ENCODE peak calls at places on chromosomes 13 and 19, in four cellular contexts. V, Q, C and T are unnamed samples.

GRCh38 chr19:3338541-3339181 is 27.7 kb upstream of the NFIC start:
- DNase-seq in V (no peak), Q (no peak), C (no peak), T (peak)

GRCh38 chr13:87259479-87260083 is 411.6 kb upstream of the SLITRK5 start:
- DNase-seq in Q (no peak), V (no peak), C (no peak), T (no peak)

GRCh38 chr19:39590265-39590664 is 12.1 kb upstream of the LGALS13 start:
- DNase-seq in C (no peak), V (no peak), Q (peak), T (peak)

GRCh38 chr19:9797871-9798270 is 21.0 kb downstream of the FBXL12 start:
- DNase-seq in V (no peak), C (no peak), Q (no peak), T (peak)

GRCh38 chr13:40599722-40600121 is 66.7 kb downstream of the FOXO1 start:
- DNase-seq in Q (no peak), C (no peak), V (no peak), T (no peak)

GRCh38 chr13:98220188-98220765 is 43.2 kb upstream of the RNF113B start:
- DNase-seq in V (no peak), C (no peak), Q (no peak), T (no peak)

GRCh38 chr19:54728167-54728566 is 3.9 kb downstream of the KIR3DL3 start:
- DNase-seq in V (no peak), Q (no peak), C (no peak), T (no peak)

GRCh38 chr13:27037571-27037970 is 134.0 kb downstream of the USP12 start:
- DNase-seq in Q (no peak), C (no peak), V (no peak), T (no peak)

GRCh38 chr13:39820606-39821005 is 165.1 kb downstream of the COG6 start:
- DNase-seq in V (no peak), Q (no peak), C (no peak), T (no peak)

GRCh38 chr19:3547301-3547731 is 8.3 kb downstream of the TEKTIP1 start:
- DNase-seq in C (no peak), V (no peak), Q (no peak), T (no peak)

GRCh38 chr19:19259741-19260140 is 13.4 kb downstream of the TM6SF2 start:
- DNase-seq in Q (peak), C (peak), V (peak), T (peak)

GRCh38 chr19:12880551-12881171 is 588 bp downstream of the DNASE2 start:
- DNase-seq in V (no peak), C (no peak), Q (no peak), T (peak)

GRCh38 chr13:45812599-45813372 is 38.8 kb downstream of the SIAH3 start:
- DNase-seq in Q (no peak), C (no peak), V (no peak), T (no peak)

GRCh38 chr13:112972867-112973576 is 4.0 kb downstream of the MCF2L start:
- DNase-seq in Q (no peak), V (no peak), C (no peak), T (no peak)

GRCh38 chr19:49359851-49360845 is 2.1 kb downstream of the TEAD2 start:
- DNase-seq in Q (no peak), V (no peak), C (no peak), T (no peak)

GRCh38 chr19:49355890-49356289 is 6.3 kb downstream of the TEAD2 start:
- DNase-seq in Q (no peak), V (no peak), C (no peak), T (peak)

GRCh38 chr19:49361438-49362047 is 673 bp downstream of the TEAD2 start:
- DNase-seq in V (peak), C (peak), Q (peak), T (no peak)

GRCh38 chr19:49356382-49356781 is 5.8 kb downstream of the TEAD2 start:
- DNase-seq in V (no peak), C (no peak), Q (peak), T (no peak)

DNA sequence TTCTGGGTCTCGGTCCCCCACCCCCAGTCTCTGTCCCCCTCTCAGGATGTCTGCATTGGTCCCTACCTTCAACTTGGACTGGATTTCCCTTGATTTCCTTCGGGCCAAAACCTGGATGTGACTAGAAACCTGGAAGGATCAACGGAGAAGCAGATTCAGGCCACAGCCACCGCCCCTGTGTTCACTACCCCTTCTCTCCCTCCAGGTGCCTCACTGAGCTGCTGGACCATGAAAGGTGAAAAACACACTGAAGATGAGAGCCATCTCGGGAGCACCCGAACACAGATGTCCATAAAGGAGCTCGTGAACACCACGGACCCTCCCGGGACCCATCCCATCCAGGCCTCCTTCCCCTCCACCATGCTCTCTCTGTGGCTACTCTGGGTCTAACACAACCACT is 5.0 kb downstream of the TEAD2 start:
- DNase-seq in V (no peak), C (no peak), Q (no peak), T (no peak)
- TF ChIP-seq MAX in V (no peak), C (no peak), Q (no peak), T (no peak)

DNA sequence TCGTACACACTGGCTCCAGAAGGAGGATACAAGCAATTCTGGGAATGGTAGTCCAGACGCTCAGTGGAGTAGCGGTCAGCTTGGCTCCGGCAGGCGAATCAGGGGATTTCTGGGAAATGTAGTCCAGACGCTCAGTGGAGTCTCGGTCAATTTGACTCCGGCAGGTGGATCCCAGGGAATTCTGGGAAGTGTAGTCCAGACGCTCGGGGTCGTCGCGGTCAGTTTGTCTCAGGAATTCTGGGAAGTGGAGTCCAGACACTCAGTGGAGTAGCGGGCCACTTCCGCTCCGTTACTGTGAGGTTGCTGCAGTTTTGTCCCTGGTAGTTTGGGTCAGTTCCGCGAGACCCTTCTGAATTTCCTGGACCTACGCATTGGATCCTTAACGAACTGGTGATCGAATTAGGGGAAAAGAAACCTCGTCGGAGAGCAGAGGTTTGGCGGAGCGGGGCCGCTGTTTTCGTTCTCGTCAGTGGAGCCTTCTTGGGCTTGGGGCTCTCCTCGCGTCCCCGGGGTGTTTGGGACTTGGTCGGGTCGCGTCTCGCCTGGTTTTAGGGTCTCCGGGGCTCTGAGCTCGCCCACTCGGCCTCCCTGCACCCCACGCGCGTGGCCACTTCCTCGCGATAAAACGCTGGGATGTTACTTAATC is at the start of gene ZNF225:
- DNase-seq in C (peak), Q (peak), V (peak), T (peak)
- TF ChIP-seq CTCF in C (no peak), Q (no peak), V (no peak), T (no peak)

GRCh38 chr13:32657309-32657708 is 71.1 kb downstream of the PDS5B start:
- DNase-seq in V (no peak), C (no peak), Q (no peak), T (no peak)

GRCh38 chr13:32660227-32660626 is 74.0 kb downstream of the PDS5B start:
- DNase-seq in Q (no peak), C (no peak), V (no peak), T (no peak)

GRCh38 chr13:32663660-32664059 is 77.4 kb downstream of the PDS5B start:
- DNase-seq in C (no peak), Q (no peak), V (no peak), T (no peak)

GRCh38 chr13:32659736-32660135 is 73.5 kb downstream of the PDS5B start:
- DNase-seq in C (no peak), V (no peak), Q (peak), T (no peak)
- TF ChIP-seq MYC in C (no peak), V (no peak), Q (no peak), T (no peak)

GRCh38 chr13:52159159-52159982 is at the start of gene NEK3:
- DNase-seq in Q (peak), C (peak), V (peak), T (peak)
- TF ChIP-seq MAX in Q (peak), C (peak), V (peak), T (peak)

GRCh38 chr13:110197041-110197440 is 109.9 kb downstream of the COL4A1 start:
- DNase-seq in Q (no peak), V (no peak), C (no peak), T (no peak)
- TF ChIP-seq CTCF in Q (no peak), V (no peak), C (no peak), T (no peak)

GRCh38 chr13:36979361-36980040 is 19.6 kb downstream of the ALG5 start:
- DNase-seq in V (no peak), C (no peak), Q (no peak), T (no peak)
- TF ChIP-seq MYC in V (no peak), C (no peak), Q (no peak), T (no peak)

GRCh38 chr13:21833921-21834320 is 163.0 kb downstream of the FGF9 start:
- DNase-seq in C (no peak), V (no peak), Q (no peak), T (peak)
- TF ChIP-seq MAX in C (no peak), V (no peak), Q (no peak), T (no peak)

GRCh38 chr13:75533866-75534265 is 3.8 kb downstream of the COMMD6 start:
- DNase-seq in V (no peak), Q (no peak), C (no peak), T (no peak)

GRCh38 chr13:75541961-75542360 is 4.3 kb upstream of the COMMD6 start:
- DNase-seq in V (no peak), C (no peak), Q (no peak), T (no peak)

GRCh38 chr13:75541287-75541686 is 3.6 kb upstream of the COMMD6 start:
- DNase-seq in V (no peak), C (peak), Q (no peak), T (peak)

GRCh38 chr13:75537401-75538365 is at the start of gene COMMD6:
- DNase-seq in V (peak), Q (peak), C (peak), T (peak)
- TF ChIP-seq CTCF in V (no peak), Q (no peak), C (no peak), T (peak)